ENCODE peak calls at places on chromosomes 1 and 21, in ten cellular contexts. P, S, I, T, F, R, Q, X, Y and K are unnamed samples.

GRCh38 chr1:204872262-204872881 is 1.7 kb downstream of the NFASC start:
- DNase-seq in S (no peak), I (no peak), Q (no peak), F (no peak), R (no peak), Y (no peak), T (no peak), X (no peak), P (no peak), K (no peak)

GRCh38 chr1:161044908-161045748 is 649 bp downstream of the USF1 start:
- DNase-seq in P (peak; percentile 63), X (peak; percentile 56), Y (peak; percentile 59), R (peak; percentile 73), T (peak; percentile 64), I (peak; percentile 81), S (peak; percentile 76), Q (peak; percentile 52), F (peak; percentile 56), K (peak; percentile 68)

GRCh38 chr1:212791261-212791675 is 309 bp downstream of the NSL1 start:
- DNase-seq in R (peak; percentile 74), X (no peak), Q (no peak), I (no peak), S (no peak), F (no peak), P (no peak), T (no peak), Y (no peak), K (no peak)

GRCh38 chr1:173353346-173353745 is 123.8 kb upstream of the PRDX6 start:
- DNase-seq in S (no peak), X (no peak), I (no peak), Q (no peak), Y (no peak), F (no peak), P (no peak), R (no peak), T (no peak), K (no peak)

GRCh38 chr1:3651939-3652537 is at the start of gene TP73:
- DNase-seq in Y (no peak), P (peak; percentile 50), F (no peak), T (no peak), X (no peak), Q (no peak), R (no peak), S (peak; percentile 45), I (peak; percentile 40), K (peak; percentile 15)

GRCh38 chr1:11540773-11541160 is 61.8 kb downstream of the DISP3 start:
- DNase-seq in Y (no peak), X (no peak), S (no peak), I (no peak), R (no peak), P (no peak), T (no peak), F (no peak), Q (no peak), K (no peak)

GRCh38 chr21:35026617-35027557 is 22.2 kb downstream of the RUNX1 start:
- DNase-seq in R (peak; percentile 64), S (peak; percentile 9), T (peak; percentile 74), Y (peak; percentile 75), P (peak; percentile 66), F (peak; percentile 83), Q (no peak), I (peak; percentile 87), X (peak; percentile 72), K (peak; percentile 85)

GRCh38 chr1:226820935-226821718 is 49.3 kb upstream of the PSEN2 start:
- DNase-seq in I (peak; percentile 78), X (peak; percentile 83), S (no peak), F (no peak), Q (no peak), R (peak; percentile 100), T (peak; percentile 52), Y (no peak), P (no peak), K (peak; percentile 85)

GRCh38 chr1:22755641-22756040 is 45.0 kb downstream of the EPHB2 start:
- DNase-seq in R (no peak), T (no peak), P (no peak), Q (no peak), X (no peak), Y (no peak), S (no peak), F (no peak), I (no peak), K (no peak)

GRCh38 chr1:151568626-151569088 is 28.5 kb downstream of the TUFT1 start:
- DNase-seq in F (peak; percentile 12), X (no peak), P (no peak), I (no peak), Q (no peak), T (no peak), S (no peak), R (no peak), Y (no peak), K (no peak)

GRCh38 chr1:234120327-234120944 is 216.0 kb downstream of the SLC35F3 start:
- DNase-seq in Q (no peak), Y (no peak), S (no peak), I (no peak), F (no peak), T (no peak), P (no peak), R (no peak), X (no peak), K (no peak)

GRCh38 chr1:173473599-173474011 is 3.5 kb upstream of the PRDX6 start:
- DNase-seq in T (no peak), S (no peak), R (peak; percentile 51), P (no peak), F (no peak), Y (no peak), I (no peak), X (no peak), Q (no peak), K (peak; percentile 65)

GRCh38 chr1:20165522-20165951 is 20.4 kb upstream of the UBXN10 start:
- DNase-seq in X (no peak), S (peak; percentile 32), T (no peak), R (peak; percentile 18), P (no peak), F (no peak), Y (no peak), I (no peak), Q (no peak), K (peak; percentile 15)

GRCh38 chr1:93681095-93681548 is 515 bp downstream of the BCAR3 start:
- DNase-seq in X (no peak), I (no peak), T (no peak), R (peak; percentile 26), F (no peak), S (no peak), Q (no peak), Y (peak; percentile 47), P (no peak), K (peak; percentile 72)

GRCh38 chr1:3668585-3669300 is 16.4 kb downstream of the TP73 start:
- DNase-seq in X (peak; percentile 88), R (peak; percentile 15), T (peak; percentile 94), S (peak; percentile 94), I (peak; percentile 89), F (no peak), P (no peak), Q (peak; percentile 91), Y (no peak), K (peak; percentile 40)

GRCh38 chr1:192575499-192576189 is at the start of gene RGS1:
- DNase-seq in Q (no peak), R (no peak), T (peak; percentile 56), I (no peak), S (no peak), X (peak; percentile 67), P (peak; percentile 73), F (peak; percentile 85), Y (no peak), K (no peak)

GRCh38 chr1:92736395-92736794 is 48.5 kb downstream of the EVI5 start:
- DNase-seq in Q (no peak), F (no peak), I (no peak), R (peak; percentile 19), T (no peak), P (no peak), S (peak; percentile 37), Y (no peak), X (no peak), K (peak; percentile 15)

GRCh38 chr1:12754738-12755137 is 8.7 kb downstream of the CFAP107 start:
- DNase-seq in R (no peak), S (no peak), Q (no peak), F (no peak), P (no peak), I (no peak), X (no peak), T (no peak), Y (no peak), K (no peak)

GRCh38 chr1:22711071-22711470 is 432 bp downstream of the EPHB2 start:
- DNase-seq in S (no peak), F (no peak), Q (no peak), X (no peak), T (no peak), Y (peak; percentile 26), P (no peak), R (no peak), I (no peak), K (peak; percentile 57)

GRCh38 chr1:8121261-8122159 is 95.4 kb upstream of the ERRFI1 start:
- DNase-seq in Q (peak; percentile 78), T (peak; percentile 61), S (peak; percentile 94), F (no peak), Y (no peak), I (no peak), X (peak; percentile 91), R (peak; percentile 100), P (no peak), K (peak; percentile 96)

GRCh38 chr1:109283748-109284600 is 1.0 kb upstream of the PSRC1 start:
- DNase-seq in X (no peak), F (no peak), Q (no peak), S (no peak), R (no peak), T (no peak), I (no peak), Y (no peak), P (no peak), K (peak; percentile 91)

GRCh38 chr1:64553285-64553684 is 83.4 kb downstream of the CACHD1 start:
- DNase-seq in P (no peak), T (no peak), F (no peak), X (no peak), Y (no peak), I (no peak), R (no peak), Q (no peak), S (peak; percentile 18), K (no peak)

GRCh38 chr1:165356876-165357275 is 361 bp upstream of the LMX1A start:
- DNase-seq in R (no peak), Y (peak; percentile 49), X (no peak), T (no peak), I (no peak), Q (no peak), F (no peak), P (no peak), S (no peak), K (no peak)

GRCh38 chr1:150961756-150962155 is 12.9 kb downstream of the CERS2 start:
- DNase-seq in I (no peak), X (no peak), R (no peak), P (no peak), Q (no peak), Y (no peak), S (peak; percentile 63), F (no peak), T (no peak), K (no peak)

GRCh38 chr1:234932506-234932905 is 196.1 kb downstream of the TOMM20 start:
- DNase-seq in R (no peak), I (no peak), T (no peak), F (no peak), P (no peak), Q (no peak), X (no peak), Y (no peak), S (no peak), K (no peak)

GRCh38 chr1:111541721-111542120 is 38.3 kb upstream of the ADORA3 start:
- DNase-seq in S (peak; percentile 44), X (no peak), Y (no peak), T (no peak), R (no peak), P (no peak), I (no peak), F (no peak), Q (no peak), K (peak; percentile 68)

GRCh38 chr1:7784492-7785071 is 491 bp downstream of the PER3 start:
- DNase-seq in S (no peak), T (no peak), Y (no peak), F (no peak), R (no peak), Q (no peak), P (no peak), X (peak; percentile 14), I (no peak), K (no peak)